ENCODE peak calls at places on chromosome 18, in five cellular contexts. One of them, this sample, is unnamed.

GRCh38 chr18:75810481-75810880 is 383.0 kb upstream of the SMIM21 start:
- DNase-seq in PC-3: no peak
- DNase-seq in neural progenitor cell: no peak
- DNase-seq in keratinocyte: no peak
- DNase-seq in K562: no peak
- DNase-seq in this sample: peak; percentile 11

GRCh38 chr18:57051019-57051418 is 95.9 kb upstream of the BOD1L2 start:
- DNase-seq in keratinocyte: no peak
- DNase-seq in neural progenitor cell: no peak
- DNase-seq in PC-3: no peak
- DNase-seq in K562: no peak
- DNase-seq in this sample: no peak

GRCh38 chr18:58195278-58195721 is 151.3 kb downstream of the NEDD4L start:
- DNase-seq in K562: no peak
- DNase-seq in keratinocyte: no peak
- DNase-seq in neural progenitor cell: peak; percentile 41
- DNase-seq in PC-3: no peak
- DNase-seq in this sample: no peak

GRCh38 chr18:31206787-31207381 is 44.2 kb upstream of the DSC1 start:
- DNase-seq in K562: peak; percentile 27
- DNase-seq in PC-3: peak; percentile 85
- DNase-seq in neural progenitor cell: peak; percentile 33
- DNase-seq in keratinocyte: peak; percentile 77
- DNase-seq in this sample: peak; percentile 73

GRCh38 chr18:34122724-34123334 is 101.9 kb downstream of the NOL4 start:
- DNase-seq in K562: peak; percentile 43
- DNase-seq in PC-3: peak; percentile 67
- DNase-seq in neural progenitor cell: peak; percentile 72
- DNase-seq in keratinocyte: no peak
- DNase-seq in this sample: peak; percentile 46

GRCh38 chr18:27695509-27695908 is 481.4 kb downstream of the CDH2 start:
- DNase-seq in keratinocyte: no peak
- DNase-seq in K562: no peak
- DNase-seq in PC-3: peak; percentile 41
- DNase-seq in neural progenitor cell: no peak
- DNase-seq in this sample: peak; percentile 40

GRCh38 chr18:47986724-47987455 is 56.4 kb upstream of the SMAD2 start:
- DNase-seq in neural progenitor cell: no peak
- DNase-seq in K562: peak; percentile 14
- DNase-seq in keratinocyte: no peak
- DNase-seq in PC-3: peak; percentile 7
- DNase-seq in this sample: no peak

GRCh38 chr18:37429768-37430167 is 135.8 kb downstream of the CELF4 start:
- DNase-seq in neural progenitor cell: no peak
- DNase-seq in K562: peak; percentile 31
- DNase-seq in PC-3: no peak
- DNase-seq in keratinocyte: no peak
- DNase-seq in this sample: no peak

GRCh38 chr18:54203914-54204313 is 20.6 kb downstream of the MBD2 start:
- DNase-seq in PC-3: no peak
- DNase-seq in K562: no peak
- DNase-seq in neural progenitor cell: no peak
- DNase-seq in keratinocyte: no peak
- DNase-seq in this sample: no peak

GRCh38 chr18:57437782-57438668 is 2.9 kb downstream of the ONECUT2 start:
- DNase-seq in K562: no peak
- DNase-seq in neural progenitor cell: peak; percentile 97
- DNase-seq in PC-3: peak; percentile 83
- DNase-seq in keratinocyte: no peak
- DNase-seq in this sample: peak; percentile 26

GRCh38 chr18:28063181-28063790 is 113.6 kb downstream of the CDH2 start:
- DNase-seq in neural progenitor cell: no peak
- DNase-seq in K562: no peak
- DNase-seq in keratinocyte: no peak
- DNase-seq in PC-3: no peak
- DNase-seq in this sample: peak; percentile 67

GRCh38 chr18:39462436-39462835 is 1896.8 kb upstream of the CELF4 start:
- DNase-seq in keratinocyte: no peak
- DNase-seq in neural progenitor cell: no peak
- DNase-seq in K562: no peak
- DNase-seq in PC-3: peak; percentile 40
- DNase-seq in this sample: peak; percentile 27

GRCh38 chr18:35118641-35119040 is 77.4 kb downstream of the MAPRE2 start:
- DNase-seq in keratinocyte: no peak
- DNase-seq in PC-3: no peak
- DNase-seq in K562: no peak
- DNase-seq in neural progenitor cell: peak; percentile 26
- DNase-seq in this sample: no peak

GRCh38 chr18:10927980-10928605 is 221.3 kb downstream of the PIEZO2 start:
- DNase-seq in neural progenitor cell: no peak
- DNase-seq in keratinocyte: no peak
- DNase-seq in PC-3: no peak
- DNase-seq in K562: no peak
- DNase-seq in this sample: peak; percentile 36

GRCh38 chr18:7757175-7757574 is 190.1 kb downstream of the PTPRM start:
- DNase-seq in PC-3: peak; percentile 68
- DNase-seq in K562: no peak
- DNase-seq in neural progenitor cell: no peak
- DNase-seq in keratinocyte: no peak
- DNase-seq in this sample: no peak

GRCh38 chr18:74951165-74951760 is 257.7 kb downstream of the PTGR3 start:
- DNase-seq in keratinocyte: no peak
- DNase-seq in K562: no peak
- DNase-seq in PC-3: peak; percentile 91
- DNase-seq in neural progenitor cell: no peak
- DNase-seq in this sample: peak; percentile 95

GRCh38 chr18:70296289-70296688 is 7.4 kb downstream of the SOCS6 start:
- DNase-seq in neural progenitor cell: peak; percentile 20
- DNase-seq in K562: peak; percentile 10
- DNase-seq in PC-3: no peak
- DNase-seq in keratinocyte: no peak
- DNase-seq in this sample: no peak

GRCh38 chr18:26901020-26901419 is 35.5 kb upstream of the AQP4 start:
- DNase-seq in PC-3: no peak
- DNase-seq in K562: no peak
- DNase-seq in neural progenitor cell: no peak
- DNase-seq in keratinocyte: no peak
- DNase-seq in this sample: no peak

GRCh38 chr18:50306944-50307343 is 19.5 kb upstream of the CXXC1 start:
- DNase-seq in K562: no peak
- DNase-seq in keratinocyte: no peak
- DNase-seq in PC-3: no peak
- DNase-seq in neural progenitor cell: peak; percentile 24
- DNase-seq in this sample: peak; percentile 87

GRCh38 chr18:44229693-44230108 is 451.0 kb upstream of the SETBP1 start:
- DNase-seq in K562: no peak
- DNase-seq in keratinocyte: no peak
- DNase-seq in neural progenitor cell: no peak
- DNase-seq in PC-3: peak; percentile 22
- DNase-seq in this sample: peak; percentile 69

GRCh38 chr18:44582432-44582831 is 98.3 kb upstream of the SETBP1 start:
- DNase-seq in PC-3: no peak
- DNase-seq in K562: no peak
- DNase-seq in neural progenitor cell: no peak
- DNase-seq in keratinocyte: no peak
- DNase-seq in this sample: no peak

GRCh38 chr18:59907172-59907571 is 7.4 kb downstream of the PMAIP1 start:
- DNase-seq in keratinocyte: no peak
- DNase-seq in PC-3: no peak
- DNase-seq in neural progenitor cell: no peak
- DNase-seq in K562: no peak
- DNase-seq in this sample: no peak

GRCh38 chr18:49072524-49072934 is 121.8 kb upstream of the SMAD7 start:
- DNase-seq in PC-3: no peak
- DNase-seq in neural progenitor cell: no peak
- DNase-seq in K562: peak; percentile 51
- DNase-seq in keratinocyte: no peak
- DNase-seq in this sample: no peak

GRCh38 chr18:35703043-35703688 is 121.6 kb downstream of the GALNT1 start:
- DNase-seq in K562: no peak
- DNase-seq in keratinocyte: no peak
- DNase-seq in neural progenitor cell: no peak
- DNase-seq in PC-3: peak; percentile 46
- DNase-seq in this sample: peak; percentile 23

GRCh38 chr18:50181590-50181989 is 13.4 kb downstream of the MYO5B start:
- DNase-seq in neural progenitor cell: no peak
- DNase-seq in K562: no peak
- DNase-seq in keratinocyte: no peak
- DNase-seq in PC-3: no peak
- DNase-seq in this sample: no peak

GRCh38 chr18:36127866-36128845 is 984 bp downstream of the SLC39A6 start:
- DNase-seq in neural progenitor cell: peak; percentile 55
- DNase-seq in K562: peak; percentile 42
- DNase-seq in PC-3: peak; percentile 5
- DNase-seq in keratinocyte: no peak
- DNase-seq in this sample: peak; percentile 38

DNA sequence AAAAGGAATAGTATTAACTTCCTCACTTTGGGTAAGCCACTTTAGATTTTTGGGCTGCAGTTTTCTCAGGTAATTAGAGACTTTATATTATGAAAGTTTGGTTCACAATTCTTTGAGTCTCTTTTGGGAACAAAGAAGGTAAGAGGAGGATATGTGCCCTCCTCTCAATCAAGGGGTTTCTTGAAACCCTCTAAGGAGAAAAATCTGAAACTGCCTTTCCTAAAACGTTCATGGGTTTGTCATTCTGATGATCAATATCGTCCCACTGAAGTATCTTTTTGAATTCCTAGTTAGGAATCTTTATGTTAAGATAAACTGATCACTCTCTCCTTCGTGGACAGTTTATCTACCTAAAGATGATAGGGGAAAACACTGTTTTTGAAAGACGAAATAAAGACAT is 42.4 kb upstream of the AKAIN1 start:
- DNase-seq in keratinocyte: no peak
- DNase-seq in neural progenitor cell: no peak
- DNase-seq in PC-3: no peak
- DNase-seq in K562: no peak
- DNase-seq in this sample: no peak
- H3K4me3 ChIP-seq in keratinocyte: peak overlapping the region; percentile 81
- H3K4me3 ChIP-seq in neural progenitor cell: peak overlapping the region; percentile 71
- H3K4me3 ChIP-seq in PC-3: peak overlapping the region; percentile 84
- H3K4me3 ChIP-seq in K562: peak overlapping the region; percentile 76
- H3K4me3 ChIP-seq in this sample: peak overlapping the region; percentile 80

DNA sequence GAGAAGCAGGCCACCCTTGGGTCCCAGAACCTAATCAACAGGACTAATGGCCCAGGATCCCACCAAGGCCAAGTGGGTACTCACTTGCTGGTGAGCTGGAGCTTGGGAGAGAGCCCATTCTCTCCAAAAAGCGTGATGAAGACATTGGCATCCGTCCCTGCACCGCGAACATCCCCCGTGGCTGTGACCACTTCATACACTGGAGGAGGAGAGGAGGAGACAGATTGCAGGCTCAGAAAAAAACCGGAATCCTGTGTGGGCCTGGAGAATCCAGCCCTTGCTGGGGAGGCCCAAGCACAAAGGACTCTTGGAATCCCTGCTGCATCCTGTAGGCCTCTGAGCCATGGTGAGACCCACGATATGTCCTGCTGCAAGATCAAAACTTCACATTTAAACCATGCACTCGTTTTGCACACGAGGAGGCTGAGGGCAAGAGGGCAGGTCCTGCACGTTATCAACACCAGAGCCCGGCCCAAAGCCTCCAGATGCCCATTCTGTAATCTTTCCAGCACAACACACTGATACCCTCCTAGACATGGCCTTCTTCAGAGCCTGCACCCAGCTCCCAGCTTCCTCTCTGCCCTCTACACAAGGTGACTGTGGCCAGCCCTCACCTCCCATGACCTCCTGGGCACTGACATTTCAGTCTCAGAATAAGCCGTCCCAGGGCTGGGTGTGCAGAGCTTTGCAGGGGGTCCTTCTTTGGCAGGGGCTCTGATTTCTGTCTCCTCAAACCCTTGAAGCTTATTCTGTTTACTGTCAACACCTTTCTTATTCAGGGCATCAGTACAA is 7.8 kb downstream of the LOXHD1 start:
- DNase-seq in keratinocyte: no peak
- DNase-seq in PC-3: no peak
- DNase-seq in neural progenitor cell: no peak
- DNase-seq in K562: no peak
- DNase-seq in this sample: no peak
- TF ChIP-seq EZH2 in keratinocyte: no peak
- TF ChIP-seq EZH2 in PC-3: no peak
- TF ChIP-seq EZH2 in neural progenitor cell: no peak
- TF ChIP-seq EZH2 in K562: no peak
- TF ChIP-seq EZH2 in this sample: no peak

DNA sequence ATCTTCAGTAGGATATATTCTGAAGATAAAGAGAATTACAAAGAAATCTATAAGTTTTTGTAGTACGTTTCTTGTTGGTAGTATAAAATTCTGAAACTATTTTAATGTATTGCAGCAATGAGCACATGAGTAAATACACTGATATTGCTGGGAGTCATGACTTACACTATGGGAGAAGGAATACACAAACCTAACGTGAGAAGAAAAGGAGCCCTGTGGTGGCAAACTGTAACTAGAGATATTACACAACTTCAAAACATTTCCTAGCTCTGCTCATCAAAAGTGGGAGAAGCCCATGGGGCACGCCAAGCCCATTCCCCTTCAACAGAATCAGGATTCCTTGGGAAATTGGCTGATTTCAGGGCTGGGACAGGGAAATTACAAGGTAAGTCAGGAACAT is 20.5 kb downstream of the SPIRE1 start:
- DNase-seq in PC-3: peak; percentile 20
- DNase-seq in K562: no peak
- DNase-seq in neural progenitor cell: no peak
- DNase-seq in keratinocyte: no peak
- DNase-seq in this sample: no peak
- H3K79me2 ChIP-seq in PC-3: peaks cover 58% of the 10 kb centered on the region
- H3K79me2 ChIP-seq in K562: peaks cover 15% of the 10 kb centered on the region
- H3K79me2 ChIP-seq in neural progenitor cell: no peaks in the 10 kb centered on the region
- H3K79me2 ChIP-seq in keratinocyte: peaks cover 27% of the 10 kb centered on the region
- H3K79me2 ChIP-seq in this sample: peaks cover 68% of the 10 kb centered on the region

DNA sequence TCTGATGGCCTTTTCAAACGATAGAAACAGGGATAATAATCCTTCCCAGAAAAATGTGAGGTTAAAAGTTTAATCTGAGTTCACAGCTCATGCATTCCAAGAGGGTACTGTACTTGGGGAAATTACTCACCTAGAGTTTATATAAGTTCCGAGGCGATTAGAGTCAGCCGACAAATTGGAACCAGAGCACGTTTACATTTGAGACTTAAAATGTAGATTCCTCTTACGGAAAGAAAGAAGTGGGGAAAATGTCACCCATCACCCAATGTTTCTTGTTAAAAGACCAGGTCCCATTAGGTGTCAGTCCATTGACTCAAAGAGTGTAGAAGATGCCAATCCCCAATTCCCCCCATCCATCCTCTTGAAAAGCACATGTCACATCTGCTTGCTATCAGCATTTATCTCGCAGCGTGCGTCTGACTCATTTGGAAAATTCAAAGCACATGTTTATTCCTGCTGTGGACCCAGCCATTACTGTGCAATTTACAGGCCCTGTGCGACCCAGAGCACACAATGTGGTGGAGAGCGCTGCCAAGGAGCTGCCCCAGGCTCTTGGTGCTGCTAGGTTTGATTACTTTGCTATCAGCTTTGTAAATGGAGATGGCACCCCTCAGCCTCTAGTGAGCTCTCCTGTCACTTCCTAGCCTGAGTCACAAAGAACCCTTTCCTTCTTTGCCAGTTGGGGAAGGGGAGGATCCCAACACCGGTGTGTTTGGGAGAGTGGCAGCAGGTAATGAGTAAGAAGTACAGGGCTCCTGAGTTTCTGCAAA is 104.8 kb downstream of the COLEC12 start:
- DNase-seq in neural progenitor cell: no peak
- DNase-seq in PC-3: peak; percentile 43
- DNase-seq in keratinocyte: no peak
- DNase-seq in K562: no peak
- DNase-seq in this sample: peak; percentile 89
- H3K4me3 ChIP-seq in neural progenitor cell: no peak overlapping the region
- H3K4me3 ChIP-seq in PC-3: no peak overlapping the region
- H3K4me3 ChIP-seq in keratinocyte: no peak overlapping the region
- H3K4me3 ChIP-seq in K562: no peak overlapping the region
- H3K4me3 ChIP-seq in this sample: no peak overlapping the region

This sample was measured in astrocyte.